ENCODE peak calls at places on chromosomes 5 and 9, in six cellular contexts. V, U, J, F, I and C are unnamed samples. For H3K27me3 and H3K9me3, the result is how much of the 10 kb centered on the place peaks cover.

GRCh38 chr5:127988149-127988755 is 95.3 kb upstream of the SLC12A2 start:
- DNase-seq in V (no peak), U (peak), J (no peak), F (peak), I (no peak), C (no peak)

GRCh38 chr5:95670568-95670967 is 12.2 kb downstream of the SPATA9 start:
- DNase-seq in V (no peak), U (no peak), J (no peak), F (no peak), I (no peak), C (no peak)

GRCh38 chr9:33245341-33245740 is 5.4 kb downstream of the SPINK4 start:
- DNase-seq in V (no peak), U (no peak), J (no peak), F (no peak), I (no peak), C (no peak)

GRCh38 chr5:15902050-15902449 is 277.5 kb downstream of the MARCHF11 start:
- DNase-seq in V (no peak), U (no peak), J (no peak), F (no peak), I (no peak), C (no peak)

GRCh38 chr5:177505075-177505474 is 4.6 kb downstream of the DOK3 start:
- DNase-seq in V (no peak), U (no peak), J (no peak), F (no peak), I (no peak), C (no peak)

GRCh38 chr5:89064691-89065207 is 181.8 kb upstream of the MEF2C start:
- DNase-seq in V (no peak), U (no peak), J (no peak), F (no peak), I (no peak), C (no peak)

GRCh38 chr5:172788771-172789686 is 18.0 kb upstream of the DUSP1 start:
- DNase-seq in V (peak), U (no peak), J (peak), F (no peak), I (peak), C (no peak)

GRCh38 chr5:179318193-179318955 is 26.9 kb downstream of the ADAMTS2 start:
- DNase-seq in V (peak), U (no peak), J (no peak), F (no peak), I (no peak), C (no peak)

GRCh38 chr5:13346401-13346800 is 598.1 kb downstream of the DNAH5 start:
- DNase-seq in V (no peak), U (no peak), J (no peak), F (no peak), I (no peak), C (no peak)

GRCh38 chr9:694499-695154 is 146.9 kb upstream of the DMRT1 start:
- DNase-seq in V (peak), U (no peak), J (no peak), F (peak), I (no peak), C (no peak)

GRCh38 chr9:76886318-76886717 is 19.6 kb downstream of the PRUNE2 start:
- DNase-seq in V (no peak), U (no peak), J (no peak), F (no peak), I (no peak), C (no peak)

GRCh38 chr5:116521173-116521872 is 53.3 kb downstream of the SEMA6A start:
- DNase-seq in V (peak), U (no peak), J (no peak), F (no peak), I (no peak), C (no peak)

GRCh38 chr9:16516887-16517286 is 353.6 kb downstream of the BNC2 start:
- DNase-seq in V (no peak), U (no peak), J (no peak), F (no peak), I (no peak), C (no peak)

GRCh38 chr5:6745706-6746217 is 32.5 kb downstream of the TENT4A start:
- DNase-seq in V (no peak), U (peak), J (no peak), F (no peak), I (no peak), C (peak)

GRCh38 chr5:149938791-149939358 is 5.7 kb downstream of the PDE6A start:
- DNase-seq in V (no peak), U (no peak), J (no peak), F (peak), I (no peak), C (no peak)

GRCh38 chr9:134706522-134706921 is 64.9 kb downstream of the COL5A1 start:
- DNase-seq in V (peak), U (no peak), J (no peak), F (no peak), I (no peak), C (no peak)

GRCh38 chr5:19771174-19771835 is 216.7 kb downstream of the CDH18 start:
- DNase-seq in V (no peak), U (no peak), J (no peak), F (no peak), I (no peak), C (no peak)

GRCh38 chr5:178304761-178305645 is 72.4 kb upstream of the PHYKPL start:
- DNase-seq in V (peak), U (no peak), J (no peak), F (no peak), I (peak), C (no peak)

GRCh38 chr9:94666364-94667099 is 27.2 kb upstream of the FBP1 start:
- DNase-seq in V (no peak), U (no peak), J (no peak), F (no peak), I (no peak), C (no peak)

GRCh38 chr5:155872801-155873200 is 454.2 kb upstream of the SGCD start:
- DNase-seq in V (no peak), U (no peak), J (no peak), F (no peak), I (no peak), C (no peak)

GRCh38 chr5:170393958-170394357 is 4.8 kb upstream of the KCNMB1 start:
- DNase-seq in V (no peak), U (no peak), J (no peak), F (no peak), I (no peak), C (no peak)

GRCh38 chr5:90606539-90606938 is 47.9 kb downstream of the ADGRV1 start:
- DNase-seq in V (no peak), U (peak), J (no peak), F (no peak), I (no peak), C (no peak)

GRCh38 chr5:124398471-124398870 is 348.0 kb downstream of the ZNF608 start:
- DNase-seq in V (no peak), U (no peak), J (no peak), F (no peak), I (no peak), C (no peak)

GRCh38 chr5:147063971-147064370 is 170.9 kb upstream of the STK32A start:
- DNase-seq in V (no peak), U (no peak), J (no peak), F (no peak), I (no peak), C (no peak)

GRCh38 chr5:66436721-66437120 is 159.5 kb upstream of the MAST4 start:
- DNase-seq in V (no peak), U (peak), J (no peak), F (peak), I (no peak), C (no peak)

GRCh38 chr9:113720495-113720894 is 155.6 kb upstream of the ZNF618 start:
- DNase-seq in V (no peak), U (no peak), J (no peak), F (no peak), I (no peak), C (no peak)

GRCh38 chr5:84494453-84494852 is 109.8 kb upstream of the EDIL3 start:
- DNase-seq in V (no peak), U (no peak), J (no peak), F (no peak), I (no peak), C (no peak)

GRCh38 chr9:37574241-37574721 is 1.9 kb downstream of the FBXO10 start:
- DNase-seq in V (no peak), U (no peak), J (no peak), F (no peak), I (no peak), C (no peak)

GRCh38 chr5:80251636-80252035 is 4.2 kb downstream of the SERINC5 start:
- DNase-seq in V (peak), U (no peak), J (no peak), F (no peak), I (peak), C (no peak)

GRCh38 chr5:152142845-152143469 is 218.3 kb upstream of the GLRA1 start:
- DNase-seq in V (peak), U (peak), J (peak), F (peak), I (peak), C (peak)

GRCh38 chr5:61123145-61123544 is 39.1 kb downstream of the SMIM15 start:
- DNase-seq in V (no peak), U (no peak), J (no peak), F (no peak), I (no peak), C (no peak)

GRCh38 chr9:93128715-93129224 is 5.3 kb downstream of the NINJ1 start:
- DNase-seq in V (no peak), U (no peak), J (no peak), F (no peak), I (no peak), C (no peak)

GRCh38 chr5:132905938-132906337 is 32.5 kb downstream of the LEAP2 start:
- DNase-seq in V (no peak), U (no peak), J (no peak), F (no peak), I (no peak), C (no peak)

GRCh38 chr9:100485196-100485595 is 12.2 kb downstream of the TMEFF1 start:
- DNase-seq in V (no peak), U (no peak), J (no peak), F (no peak), I (no peak), C (no peak)

GRCh38 chr5:140145223-140145622 is 19.5 kb downstream of the IGIP start:
- DNase-seq in V (no peak), U (no peak), J (no peak), F (no peak), I (no peak), C (no peak)
- H3K27me3 ChIP-seq in V (under half), U (under half), J (under half), F (under half), I (under half), C (under half)

GRCh38 chr9:109974143-109974917 is 194.3 kb downstream of the PALM2AKAP2 start:
- DNase-seq in V (no peak), U (no peak), J (no peak), F (no peak), I (peak), C (no peak)

GRCh38 chr9:109973336-109973735 is 193.3 kb downstream of the PALM2AKAP2 start:
- DNase-seq in V (no peak), U (no peak), J (no peak), F (no peak), I (no peak), C (no peak)

GRCh38 chr9:109971226-109971625 is 191.2 kb downstream of the PALM2AKAP2 start:
- DNase-seq in V (no peak), U (no peak), J (no peak), F (no peak), I (no peak), C (no peak)

GRCh38 chr9:109974918-109975276 is 194.9 kb downstream of the PALM2AKAP2 start:
- DNase-seq in V (no peak), U (no peak), J (no peak), F (no peak), I (no peak), C (no peak)

DNA sequence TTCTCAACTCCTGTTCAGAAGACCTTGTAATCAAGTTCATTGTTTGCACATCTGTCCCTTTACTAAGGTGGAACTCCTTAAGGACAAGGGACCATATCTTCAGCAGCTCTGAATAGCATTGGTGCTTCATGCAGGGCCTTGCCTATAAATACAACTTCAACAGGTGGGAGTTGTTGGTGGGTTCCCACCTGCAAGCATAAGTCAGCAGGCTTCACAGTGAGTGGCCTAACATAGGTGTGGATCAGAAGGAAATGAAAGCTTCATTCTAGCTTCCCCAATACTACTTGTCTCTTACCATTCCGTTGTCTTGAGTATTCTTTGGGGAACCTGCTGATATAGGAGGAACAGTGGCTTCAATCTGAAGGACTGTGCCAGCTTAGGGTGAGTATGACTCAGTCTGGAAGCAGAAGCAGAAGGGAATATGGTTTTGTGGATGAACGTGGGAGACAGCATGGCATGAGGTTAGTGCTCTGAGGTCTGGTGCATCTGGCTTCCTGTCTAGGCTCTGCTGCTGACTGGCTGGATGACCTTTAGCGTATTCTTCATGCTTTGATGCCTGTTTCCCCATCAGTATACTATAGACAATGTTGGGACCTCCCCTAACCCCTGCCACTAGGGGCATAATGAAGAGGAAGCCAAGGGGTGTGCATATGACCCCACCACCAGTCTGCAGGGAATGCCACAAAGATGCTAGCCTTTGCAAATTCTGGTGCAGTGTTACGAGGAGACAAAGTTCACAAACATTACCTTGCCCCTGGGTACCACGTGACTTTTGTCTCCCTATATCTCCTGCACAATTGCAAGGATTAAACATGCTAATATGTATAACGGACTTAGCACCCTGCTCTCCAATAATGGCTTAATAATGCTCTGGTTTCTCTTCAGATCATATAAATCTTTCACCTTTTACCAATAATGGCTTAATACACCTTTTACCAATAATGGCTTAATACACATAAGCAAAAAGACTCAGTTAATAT is 192.3 kb downstream of the PALM2AKAP2 start:
- DNase-seq in V (no peak), U (no peak), J (no peak), F (no peak), I (no peak), C (no peak)
- TF ChIP-seq CTCF in V (no peak), U (no peak), J (no peak), F (no peak), I (no peak), C (no peak)

DNA sequence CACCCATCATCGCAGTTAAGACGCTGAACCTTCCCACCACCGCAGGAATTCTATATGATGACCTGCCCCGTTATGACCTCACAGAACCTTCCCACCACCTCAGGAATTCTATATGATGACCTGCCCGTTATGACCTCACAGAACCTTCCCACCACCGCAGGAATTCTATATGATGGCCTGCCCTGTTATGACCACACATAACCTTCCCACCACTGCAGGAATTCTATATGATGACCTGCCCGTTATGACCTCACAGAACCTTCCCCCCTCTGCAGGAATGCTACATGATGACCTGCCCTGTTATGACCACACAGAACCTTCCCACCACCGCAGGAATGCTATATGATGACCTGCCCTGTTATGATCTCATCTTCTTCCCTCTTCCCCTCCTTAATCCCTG is 64.3 kb downstream of the IRX1 start:
- DNase-seq in V (no peak), U (no peak), J (no peak), F (no peak), I (no peak), C (no peak)
- H3K9me3 ChIP-seq in V (under half), U (under half), J (under half), F (under half), I (under half), C (under half)

DNA sequence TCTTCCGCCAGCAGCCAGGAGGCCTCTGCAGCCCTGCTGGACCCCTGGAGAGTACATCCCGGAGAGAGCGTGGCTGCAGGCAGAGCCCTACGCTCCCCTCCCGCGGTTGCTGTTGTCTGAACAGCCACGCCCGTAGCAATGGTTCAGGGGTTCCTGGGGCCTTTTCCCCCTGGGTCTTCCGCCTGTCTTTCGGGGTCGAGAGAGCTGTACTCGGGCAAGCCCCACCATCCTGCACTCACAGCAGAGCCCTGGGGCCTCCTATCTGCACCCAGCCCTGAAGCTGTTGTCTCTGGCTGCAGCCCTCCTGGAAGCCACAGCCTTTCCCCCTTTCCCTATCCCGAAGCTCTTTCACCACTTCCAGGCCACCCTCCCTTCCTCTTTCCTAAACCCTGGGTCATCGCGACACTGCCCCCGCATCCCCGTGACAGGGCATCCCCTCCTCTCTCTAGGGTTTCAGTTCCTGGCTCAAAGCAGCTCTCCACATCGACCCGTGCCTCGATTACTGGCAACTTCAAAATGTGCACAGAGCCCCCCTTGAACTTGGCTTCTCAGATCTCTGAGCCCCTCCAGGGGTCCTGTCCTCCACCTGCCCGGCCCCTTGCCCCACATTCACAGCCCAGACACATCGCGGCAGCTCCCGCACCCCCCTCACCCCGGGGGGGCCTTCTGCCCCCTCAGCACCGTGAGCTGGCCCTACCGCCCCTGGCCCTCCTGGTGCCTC is 43.9 kb upstream of the CEP72 start:
- DNase-seq in V (no peak), U (no peak), J (peak), F (no peak), I (no peak), C (no peak)
- H3K27me3 ChIP-seq in V (under half), U (under half), J (under half), F (half or more), I (half or more), C (under half)

GRCh38 chr9:1941989-1942388 is 73.2 kb upstream of the SMARCA2 start:
- DNase-seq in V (no peak), U (no peak), J (no peak), F (no peak), I (no peak), C (no peak)
- TF ChIP-seq CTCF in V (no peak), U (no peak), J (no peak), F (no peak), I (peak), C (no peak)